ENCODE peak calls at places on chromosomes 5 and 9, in seven cellular contexts. One of them, this sample, is unnamed.
A peak's percentile ranks its signal among the peaks of the same experiment; 100 is the strongest.

GRCh38 chr5:61020415-61020814 is 75.4 kb downstream of the NDUFAF2 start:
- DNase-seq in GM12878: no peak
- DNase-seq in hepatocyte: no peak
- DNase-seq in neural progenitor cell: no peak
- DNase-seq in HepG2: peak; percentile 5
- DNase-seq in PC-3: no peak
- DNase-seq in IMR-90: peak; percentile 38
- DNase-seq in this sample: no peak

GRCh38 chr5:90558344-90559192 is at the start of gene ADGRV1:
- DNase-seq in hepatocyte: peak; percentile 94
- DNase-seq in GM12878: no peak
- DNase-seq in neural progenitor cell: peak; percentile 99
- DNase-seq in HepG2: peak; percentile 9
- DNase-seq in PC-3: peak; percentile 99
- DNase-seq in IMR-90: peak; percentile 1
- DNase-seq in this sample: peak; percentile 95

GRCh38 chr5:106019271-106019670 is 1651.5 kb downstream of the EFNA5 start:
- DNase-seq in hepatocyte: no peak
- DNase-seq in GM12878: no peak
- DNase-seq in neural progenitor cell: no peak
- DNase-seq in PC-3: peak; percentile 52
- DNase-seq in IMR-90: peak; percentile 62
- DNase-seq in HepG2: no peak
- DNase-seq in this sample: no peak

GRCh38 chr5:196350-196749 is 5.1 kb downstream of the LRRC14B start:
- DNase-seq in HepG2: no peak
- DNase-seq in neural progenitor cell: no peak
- DNase-seq in GM12878: no peak
- DNase-seq in hepatocyte: no peak
- DNase-seq in IMR-90: no peak
- DNase-seq in PC-3: no peak
- DNase-seq in this sample: peak; percentile 4

GRCh38 chr5:58505502-58505901 is 14.3 kb downstream of the GAPT start:
- DNase-seq in neural progenitor cell: no peak
- DNase-seq in hepatocyte: no peak
- DNase-seq in HepG2: no peak
- DNase-seq in IMR-90: no peak
- DNase-seq in PC-3: no peak
- DNase-seq in GM12878: no peak
- DNase-seq in this sample: no peak

GRCh38 chr5:23314827-23315226 is 192.6 kb upstream of the PRDM9 start:
- DNase-seq in hepatocyte: no peak
- DNase-seq in HepG2: no peak
- DNase-seq in IMR-90: peak; percentile 4
- DNase-seq in neural progenitor cell: no peak
- DNase-seq in GM12878: no peak
- DNase-seq in PC-3: peak; percentile 92
- DNase-seq in this sample: no peak

GRCh38 chr5:133245191-133246052 is 193.6 kb downstream of the HSPA4 start:
- DNase-seq in IMR-90: peak; percentile 99
- DNase-seq in GM12878: no peak
- DNase-seq in neural progenitor cell: no peak
- DNase-seq in HepG2: peak; percentile 40
- DNase-seq in PC-3: peak; percentile 94
- DNase-seq in hepatocyte: peak; percentile 44
- DNase-seq in this sample: no peak

GRCh38 chr9:136787690-136788400 is 3.3 kb upstream of the TMEM141 start:
- DNase-seq in HepG2: peak; percentile 81
- DNase-seq in PC-3: peak; percentile 65
- DNase-seq in hepatocyte: peak; percentile 90
- DNase-seq in IMR-90: peak; percentile 42
- DNase-seq in GM12878: no peak
- DNase-seq in neural progenitor cell: peak; percentile 91
- DNase-seq in this sample: peak; percentile 72

GRCh38 chr9:96317335-96317980 is 15.5 kb upstream of the HSD17B3 start:
- DNase-seq in hepatocyte: peak; percentile 80
- DNase-seq in PC-3: peak; percentile 65
- DNase-seq in HepG2: peak; percentile 27
- DNase-seq in GM12878: no peak
- DNase-seq in IMR-90: peak; percentile 70
- DNase-seq in neural progenitor cell: peak; percentile 73
- DNase-seq in this sample: peak; percentile 40

GRCh38 chr5:108749130-108749861 is 1.6 kb downstream of the FER start:
- DNase-seq in hepatocyte: peak; percentile 84
- DNase-seq in PC-3: no peak
- DNase-seq in neural progenitor cell: no peak
- DNase-seq in GM12878: no peak
- DNase-seq in IMR-90: no peak
- DNase-seq in HepG2: no peak
- DNase-seq in this sample: peak; percentile 35

GRCh38 chr9:101578378-101578777 is 16.4 kb downstream of the PPP3R2 start:
- DNase-seq in neural progenitor cell: no peak
- DNase-seq in HepG2: no peak
- DNase-seq in IMR-90: peak; percentile 9
- DNase-seq in hepatocyte: no peak
- DNase-seq in PC-3: no peak
- DNase-seq in GM12878: no peak
- DNase-seq in this sample: no peak

DNA sequence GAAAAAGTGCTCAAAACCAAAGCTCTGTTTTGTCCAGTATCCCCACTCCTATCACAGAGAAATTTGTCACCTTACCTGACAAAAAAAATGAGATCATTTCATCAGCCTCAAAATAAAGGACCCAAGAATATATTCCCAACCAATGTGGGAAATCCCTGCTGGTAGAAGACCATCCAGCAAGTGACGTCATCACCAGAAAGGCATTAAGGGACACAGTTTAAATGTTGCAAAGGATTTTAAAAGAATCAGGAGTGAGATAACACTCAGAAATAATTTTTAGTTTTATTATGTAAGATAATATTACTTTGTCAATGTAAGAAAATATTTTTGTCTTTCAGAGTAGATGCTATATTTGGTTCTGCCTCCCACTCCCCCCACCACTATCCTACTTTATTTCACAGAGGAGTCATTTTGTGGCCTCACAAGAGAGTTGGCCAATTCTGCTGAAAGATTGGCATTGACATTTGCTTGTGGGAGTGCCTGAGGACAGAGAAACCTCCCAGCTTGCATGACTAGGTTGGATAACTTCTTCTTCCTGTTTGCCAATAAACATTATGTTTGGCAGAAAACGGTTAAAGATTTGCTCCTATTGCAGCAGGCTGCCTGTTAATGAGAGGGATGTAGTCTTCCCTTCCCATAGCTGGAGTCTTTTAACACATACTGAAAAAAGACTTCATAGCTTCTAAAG is 288.6 kb upstream of the DAB2 start:
- DNase-seq in neural progenitor cell: no peak
- DNase-seq in PC-3: peak; percentile 93
- DNase-seq in IMR-90: peak; percentile 2
- DNase-seq in GM12878: no peak
- DNase-seq in hepatocyte: no peak
- DNase-seq in HepG2: no peak
- DNase-seq in this sample: no peak
- H2AFZ ChIP-seq in neural progenitor cell: no peak overlapping the region
- H2AFZ ChIP-seq in PC-3: peak overlapping the region; percentile 12
- H2AFZ ChIP-seq in IMR-90: no peak overlapping the region
- H2AFZ ChIP-seq in GM12878: no peak overlapping the region
- H2AFZ ChIP-seq in hepatocyte: no peak overlapping the region
- H2AFZ ChIP-seq in HepG2: no peak overlapping the region
- H2AFZ ChIP-seq in this sample: no peak overlapping the region

DNA sequence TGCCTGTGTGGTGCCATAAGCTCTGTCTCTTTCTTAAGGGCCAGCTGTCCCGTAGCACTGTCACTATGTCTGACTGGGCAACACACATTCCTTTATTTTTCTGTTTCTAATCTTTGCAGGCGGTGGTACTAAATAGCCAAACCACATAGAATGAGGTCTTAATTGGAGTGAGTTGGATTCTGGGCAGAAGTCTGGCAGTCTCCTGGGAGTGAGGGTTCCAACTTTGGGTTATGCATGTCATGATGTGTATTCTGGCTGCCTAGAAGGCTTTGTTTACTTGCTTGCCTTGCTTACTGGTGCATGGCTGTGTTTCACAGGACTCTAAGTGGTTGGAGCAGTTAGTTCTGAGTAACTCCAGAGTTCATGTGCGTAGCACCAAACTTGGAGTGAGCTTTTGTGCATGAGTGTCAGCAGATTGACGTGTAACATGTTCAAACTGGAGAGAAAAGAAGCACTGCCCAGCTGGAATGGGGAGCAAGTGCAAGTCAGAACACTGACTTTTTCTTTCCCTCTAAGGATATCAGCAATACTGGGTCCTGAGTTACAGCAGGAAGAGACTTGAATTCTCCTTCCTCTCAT is 185.9 kb downstream of the PCSK1 start:
- DNase-seq in neural progenitor cell: no peak
- DNase-seq in GM12878: no peak
- DNase-seq in hepatocyte: no peak
- DNase-seq in PC-3: no peak
- DNase-seq in HepG2: no peak
- DNase-seq in IMR-90: peak; percentile 78
- DNase-seq in this sample: no peak
- H2AFZ ChIP-seq in neural progenitor cell: peak overlapping the region; percentile 74
- H2AFZ ChIP-seq in GM12878: no peak overlapping the region
- H2AFZ ChIP-seq in hepatocyte: no peak overlapping the region
- H2AFZ ChIP-seq in PC-3: no peak overlapping the region
- H2AFZ ChIP-seq in HepG2: no peak overlapping the region
- H2AFZ ChIP-seq in IMR-90: peak overlapping the region; percentile 82
- H2AFZ ChIP-seq in this sample: no peak overlapping the region

DNA sequence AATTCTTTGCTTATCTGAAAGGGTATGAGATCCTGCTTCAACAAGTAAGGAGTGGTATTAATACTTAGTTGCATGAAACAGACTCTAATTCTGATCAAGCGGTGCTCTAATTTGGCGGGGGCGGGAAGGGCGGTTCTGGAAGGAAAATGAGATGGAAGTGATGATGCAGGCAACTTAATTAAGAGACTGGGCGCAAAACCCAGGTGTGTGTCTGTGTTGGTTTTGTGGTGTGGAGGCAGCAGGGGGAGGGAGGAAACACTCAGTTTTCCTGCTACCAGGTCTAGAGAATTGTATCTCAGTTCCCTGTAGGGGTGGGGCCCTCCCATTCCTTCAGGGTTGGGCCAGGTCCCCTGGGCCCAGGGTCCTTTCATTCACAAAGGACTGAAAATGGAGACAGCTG is 17.3 kb upstream of the C5orf47 start:
- DNase-seq in HepG2: no peak
- DNase-seq in PC-3: no peak
- DNase-seq in hepatocyte: no peak
- DNase-seq in GM12878: no peak
- DNase-seq in neural progenitor cell: no peak
- DNase-seq in IMR-90: no peak
- DNase-seq in this sample: no peak
- H2AFZ ChIP-seq in HepG2: no peak overlapping the region
- H2AFZ ChIP-seq in PC-3: no peak overlapping the region
- H2AFZ ChIP-seq in hepatocyte: no peak overlapping the region
- H2AFZ ChIP-seq in GM12878: no peak overlapping the region
- H2AFZ ChIP-seq in neural progenitor cell: no peak overlapping the region
- H2AFZ ChIP-seq in IMR-90: no peak overlapping the region
- H2AFZ ChIP-seq in this sample: peak overlapping the region; percentile 23

DNA sequence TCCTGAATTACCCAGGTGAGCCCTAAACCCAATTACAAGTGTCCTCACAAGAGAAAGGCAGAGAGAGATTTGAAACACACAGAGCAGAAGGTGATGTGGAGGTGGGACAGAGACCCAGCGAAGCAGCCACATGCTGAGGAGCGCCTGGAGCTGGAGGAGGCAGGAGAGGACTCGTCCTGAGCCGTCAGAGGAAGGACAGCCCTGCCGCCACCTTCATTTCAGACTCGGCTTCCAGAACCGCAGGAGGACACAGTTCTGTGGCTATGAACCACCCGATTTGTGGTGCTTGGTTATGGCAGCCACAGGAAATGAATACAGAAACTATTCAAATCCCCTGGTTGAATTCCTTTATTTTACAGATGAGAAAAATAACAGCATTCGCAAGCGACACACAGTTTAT is 16.4 kb upstream of the FBP1 start:
- DNase-seq in PC-3: no peak
- DNase-seq in GM12878: no peak
- DNase-seq in HepG2: no peak
- DNase-seq in hepatocyte: no peak
- DNase-seq in neural progenitor cell: no peak
- DNase-seq in IMR-90: no peak
- DNase-seq in this sample: peak; percentile 32
- H2AFZ ChIP-seq in PC-3: no peak overlapping the region
- H2AFZ ChIP-seq in GM12878: peak overlapping the region; percentile 80
- H2AFZ ChIP-seq in HepG2: no peak overlapping the region
- H2AFZ ChIP-seq in hepatocyte: no peak overlapping the region
- H2AFZ ChIP-seq in neural progenitor cell: no peak overlapping the region
- H2AFZ ChIP-seq in IMR-90: no peak overlapping the region
- H2AFZ ChIP-seq in this sample: peak overlapping the region; percentile 67

GRCh38 chr9:128383791-128384190 is 12.6 kb downstream of the URM1 start:
- DNase-seq in IMR-90: no peak
- DNase-seq in HepG2: no peak
- DNase-seq in PC-3: no peak
- DNase-seq in GM12878: no peak
- DNase-seq in neural progenitor cell: no peak
- DNase-seq in hepatocyte: no peak
- DNase-seq in this sample: no peak
- H2AFZ ChIP-seq in IMR-90: no peak overlapping the region
- H2AFZ ChIP-seq in HepG2: no peak overlapping the region
- H2AFZ ChIP-seq in PC-3: no peak overlapping the region
- H2AFZ ChIP-seq in GM12878: no peak overlapping the region
- H2AFZ ChIP-seq in neural progenitor cell: no peak overlapping the region
- H2AFZ ChIP-seq in hepatocyte: no peak overlapping the region
- H2AFZ ChIP-seq in this sample: no peak overlapping the region

GRCh38 chr5:35233601-35234000 is 3.3 kb upstream of the PRLR start:
- DNase-seq in GM12878: no peak
- DNase-seq in PC-3: no peak
- DNase-seq in hepatocyte: no peak
- DNase-seq in IMR-90: no peak
- DNase-seq in neural progenitor cell: no peak
- DNase-seq in HepG2: no peak
- DNase-seq in this sample: no peak
- H2AFZ ChIP-seq in GM12878: no peak overlapping the region
- H2AFZ ChIP-seq in PC-3: no peak overlapping the region
- H2AFZ ChIP-seq in hepatocyte: no peak overlapping the region
- H2AFZ ChIP-seq in IMR-90: no peak overlapping the region
- H2AFZ ChIP-seq in neural progenitor cell: no peak overlapping the region
- H2AFZ ChIP-seq in HepG2: no peak overlapping the region
- H2AFZ ChIP-seq in this sample: no peak overlapping the region

DNA sequence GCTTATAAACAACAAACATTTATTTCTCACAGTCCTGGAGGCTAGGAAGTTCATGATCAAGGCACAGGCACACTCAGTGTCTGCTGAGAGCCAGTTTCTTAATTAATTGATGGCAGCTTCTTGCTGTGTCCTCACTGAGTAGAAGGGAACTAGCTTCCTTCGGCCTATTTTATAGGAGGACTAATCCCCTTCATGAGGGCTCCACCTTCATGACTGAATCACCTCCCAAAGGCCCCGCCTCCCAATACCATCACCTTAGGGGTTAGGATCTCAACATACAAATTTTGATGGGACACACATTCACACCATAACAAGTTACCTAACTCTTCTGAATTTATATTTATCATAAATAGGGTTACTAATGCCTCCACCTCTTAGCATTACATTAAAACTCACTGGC is 129.8 kb downstream of the GNAQ start:
- DNase-seq in PC-3: no peak
- DNase-seq in IMR-90: no peak
- DNase-seq in neural progenitor cell: peak; percentile 11
- DNase-seq in GM12878: no peak
- DNase-seq in hepatocyte: no peak
- DNase-seq in HepG2: no peak
- DNase-seq in this sample: no peak
- H2AFZ ChIP-seq in PC-3: no peak overlapping the region
- H2AFZ ChIP-seq in IMR-90: no peak overlapping the region
- H2AFZ ChIP-seq in neural progenitor cell: no peak overlapping the region
- H2AFZ ChIP-seq in GM12878: no peak overlapping the region
- H2AFZ ChIP-seq in hepatocyte: no peak overlapping the region
- H2AFZ ChIP-seq in HepG2: no peak overlapping the region
- H2AFZ ChIP-seq in this sample: no peak overlapping the region